ENCODE peak calls at places on chromosome 6, in four cellular contexts. One of them, this sample, is unnamed.

GRCh38 chr6:4388675-4389074 is 253.3 kb upstream of the ECI2 start:
- DNase-seq in heart left ventricle: no peak
- DNase-seq in PC-3: no peak
- DNase-seq in stimulated activated CD4-positive, alpha-beta T cell treated with anti-CD3 and anti-CD28 coated beads, Interleukin-12 subunit alpha, Interleukin-12 subunit beta, amount 100 ng/mL, for 24 hours: no peak
- DNase-seq in this sample: no peak

GRCh38 chr6:152267967-152268845 is 369.0 kb downstream of the SYNE1 start:
- DNase-seq in heart left ventricle: no peak
- DNase-seq in PC-3: peak
- DNase-seq in stimulated activated CD4-positive, alpha-beta T cell treated with anti-CD3 and anti-CD28 coated beads, Interleukin-12 subunit alpha, Interleukin-12 subunit beta, amount 100 ng/mL, for 24 hours: no peak
- DNase-seq in this sample: no peak

GRCh38 chr6:34982424-34982852 is 93.4 kb downstream of the ANKS1A start:
- DNase-seq in heart left ventricle: no peak
- DNase-seq in PC-3: peak
- DNase-seq in stimulated activated CD4-positive, alpha-beta T cell treated with anti-CD3 and anti-CD28 coated beads, Interleukin-12 subunit alpha, Interleukin-12 subunit beta, amount 100 ng/mL, for 24 hours: no peak
- DNase-seq in this sample: no peak

GRCh38 chr6:24704468-24704867 is 14.5 kb downstream of the C6orf62 start:
- DNase-seq in stimulated activated CD4-positive, alpha-beta T cell treated with anti-CD3 and anti-CD28 coated beads, Interleukin-12 subunit alpha, Interleukin-12 subunit beta, amount 100 ng/mL, for 24 hours: no peak
- DNase-seq in heart left ventricle: no peak
- DNase-seq in PC-3: no peak
- DNase-seq in this sample: no peak

GRCh38 chr6:71642120-71642519 is 244.2 kb upstream of the RIMS1 start:
- DNase-seq in stimulated activated CD4-positive, alpha-beta T cell treated with anti-CD3 and anti-CD28 coated beads, Interleukin-12 subunit alpha, Interleukin-12 subunit beta, amount 100 ng/mL, for 24 hours: no peak
- DNase-seq in PC-3: no peak
- DNase-seq in heart left ventricle: no peak
- DNase-seq in this sample: no peak

GRCh38 chr6:43921039-43921438 is 151.0 kb downstream of the VEGFA start:
- DNase-seq in stimulated activated CD4-positive, alpha-beta T cell treated with anti-CD3 and anti-CD28 coated beads, Interleukin-12 subunit alpha, Interleukin-12 subunit beta, amount 100 ng/mL, for 24 hours: no peak
- DNase-seq in PC-3: no peak
- DNase-seq in heart left ventricle: no peak
- DNase-seq in this sample: no peak

GRCh38 chr6:77450924-77451323 is 12.4 kb downstream of the HTR1B start:
- DNase-seq in stimulated activated CD4-positive, alpha-beta T cell treated with anti-CD3 and anti-CD28 coated beads, Interleukin-12 subunit alpha, Interleukin-12 subunit beta, amount 100 ng/mL, for 24 hours: no peak
- DNase-seq in heart left ventricle: no peak
- DNase-seq in PC-3: no peak
- DNase-seq in this sample: no peak

GRCh38 chr6:11096109-11096508 is 2.5 kb downstream of the SMIM13 start:
- DNase-seq in PC-3: peak
- DNase-seq in heart left ventricle: no peak
- DNase-seq in stimulated activated CD4-positive, alpha-beta T cell treated with anti-CD3 and anti-CD28 coated beads, Interleukin-12 subunit alpha, Interleukin-12 subunit beta, amount 100 ng/mL, for 24 hours: no peak
- DNase-seq in this sample: peak

GRCh38 chr6:87922191-87922946 is 125.3 kb upstream of the SPACA1 start:
- DNase-seq in PC-3: no peak
- DNase-seq in heart left ventricle: no peak
- DNase-seq in stimulated activated CD4-positive, alpha-beta T cell treated with anti-CD3 and anti-CD28 coated beads, Interleukin-12 subunit alpha, Interleukin-12 subunit beta, amount 100 ng/mL, for 24 hours: no peak
- DNase-seq in this sample: no peak

GRCh38 chr6:52982680-52983079 is 12.4 kb downstream of the GSTA4 start:
- DNase-seq in PC-3: no peak
- DNase-seq in stimulated activated CD4-positive, alpha-beta T cell treated with anti-CD3 and anti-CD28 coated beads, Interleukin-12 subunit alpha, Interleukin-12 subunit beta, amount 100 ng/mL, for 24 hours: no peak
- DNase-seq in heart left ventricle: no peak
- DNase-seq in this sample: no peak

GRCh38 chr6:79301290-79301689 is 66.8 kb upstream of the HMGN3 start:
- DNase-seq in stimulated activated CD4-positive, alpha-beta T cell treated with anti-CD3 and anti-CD28 coated beads, Interleukin-12 subunit alpha, Interleukin-12 subunit beta, amount 100 ng/mL, for 24 hours: no peak
- DNase-seq in heart left ventricle: no peak
- DNase-seq in PC-3: peak
- DNase-seq in this sample: peak

GRCh38 chr6:51842487-51843469 is 244.6 kb downstream of the PKHD1 start:
- DNase-seq in heart left ventricle: no peak
- DNase-seq in PC-3: no peak
- DNase-seq in stimulated activated CD4-positive, alpha-beta T cell treated with anti-CD3 and anti-CD28 coated beads, Interleukin-12 subunit alpha, Interleukin-12 subunit beta, amount 100 ng/mL, for 24 hours: no peak
- DNase-seq in this sample: no peak

GRCh38 chr6:4856779-4857178 is 80.6 kb downstream of the CDYL start:
- DNase-seq in stimulated activated CD4-positive, alpha-beta T cell treated with anti-CD3 and anti-CD28 coated beads, Interleukin-12 subunit alpha, Interleukin-12 subunit beta, amount 100 ng/mL, for 24 hours: no peak
- DNase-seq in heart left ventricle: no peak
- DNase-seq in PC-3: no peak
- DNase-seq in this sample: no peak

GRCh38 chr6:94349227-94349626 is 929.9 kb upstream of the EPHA7 start:
- DNase-seq in heart left ventricle: no peak
- DNase-seq in stimulated activated CD4-positive, alpha-beta T cell treated with anti-CD3 and anti-CD28 coated beads, Interleukin-12 subunit alpha, Interleukin-12 subunit beta, amount 100 ng/mL, for 24 hours: no peak
- DNase-seq in PC-3: peak
- DNase-seq in this sample: no peak

GRCh38 chr6:10696655-10697054 is 1.9 kb downstream of the PAK1IP1 start:
- DNase-seq in PC-3: no peak
- DNase-seq in heart left ventricle: no peak
- DNase-seq in stimulated activated CD4-positive, alpha-beta T cell treated with anti-CD3 and anti-CD28 coated beads, Interleukin-12 subunit alpha, Interleukin-12 subunit beta, amount 100 ng/mL, for 24 hours: no peak
- DNase-seq in this sample: no peak

GRCh38 chr6:15338462-15338861 is 92.6 kb downstream of the JARID2 start:
- DNase-seq in PC-3: no peak
- DNase-seq in heart left ventricle: no peak
- DNase-seq in stimulated activated CD4-positive, alpha-beta T cell treated with anti-CD3 and anti-CD28 coated beads, Interleukin-12 subunit alpha, Interleukin-12 subunit beta, amount 100 ng/mL, for 24 hours: no peak
- DNase-seq in this sample: no peak

GRCh38 chr6:33344771-33345697 is 27.5 kb upstream of the ZBTB22 start:
- DNase-seq in stimulated activated CD4-positive, alpha-beta T cell treated with anti-CD3 and anti-CD28 coated beads, Interleukin-12 subunit alpha, Interleukin-12 subunit beta, amount 100 ng/mL, for 24 hours: no peak
- DNase-seq in PC-3: peak
- DNase-seq in heart left ventricle: peak
- DNase-seq in this sample: peak

GRCh38 chr6:44301106-44301505 is 12.0 kb downstream of the AARS2 start:
- DNase-seq in heart left ventricle: no peak
- DNase-seq in stimulated activated CD4-positive, alpha-beta T cell treated with anti-CD3 and anti-CD28 coated beads, Interleukin-12 subunit alpha, Interleukin-12 subunit beta, amount 100 ng/mL, for 24 hours: no peak
- DNase-seq in PC-3: no peak
- DNase-seq in this sample: no peak

GRCh38 chr6:131877999-131878789 is 70.4 kb downstream of the ENPP1 start:
- DNase-seq in heart left ventricle: no peak
- DNase-seq in PC-3: no peak
- DNase-seq in stimulated activated CD4-positive, alpha-beta T cell treated with anti-CD3 and anti-CD28 coated beads, Interleukin-12 subunit alpha, Interleukin-12 subunit beta, amount 100 ng/mL, for 24 hours: no peak
- DNase-seq in this sample: no peak

GRCh38 chr6:11437824-11438459 is 99.6 kb upstream of the TMEM170B start:
- DNase-seq in stimulated activated CD4-positive, alpha-beta T cell treated with anti-CD3 and anti-CD28 coated beads, Interleukin-12 subunit alpha, Interleukin-12 subunit beta, amount 100 ng/mL, for 24 hours: no peak
- DNase-seq in PC-3: peak
- DNase-seq in heart left ventricle: no peak
- DNase-seq in this sample: no peak

GRCh38 chr6:90687751-90688380 is 101.0 kb upstream of the MAP3K7 start:
- DNase-seq in PC-3: no peak
- DNase-seq in stimulated activated CD4-positive, alpha-beta T cell treated with anti-CD3 and anti-CD28 coated beads, Interleukin-12 subunit alpha, Interleukin-12 subunit beta, amount 100 ng/mL, for 24 hours: no peak
- DNase-seq in heart left ventricle: no peak
- DNase-seq in this sample: peak

GRCh38 chr6:70375882-70376281 is 37.4 kb upstream of the FAM135A start:
- DNase-seq in heart left ventricle: no peak
- DNase-seq in PC-3: no peak
- DNase-seq in stimulated activated CD4-positive, alpha-beta T cell treated with anti-CD3 and anti-CD28 coated beads, Interleukin-12 subunit alpha, Interleukin-12 subunit beta, amount 100 ng/mL, for 24 hours: no peak
- DNase-seq in this sample: no peak

GRCh38 chr6:1590580-1590979 is 19.1 kb upstream of the FOXC1 start:
- DNase-seq in PC-3: no peak
- DNase-seq in heart left ventricle: no peak
- DNase-seq in stimulated activated CD4-positive, alpha-beta T cell treated with anti-CD3 and anti-CD28 coated beads, Interleukin-12 subunit alpha, Interleukin-12 subunit beta, amount 100 ng/mL, for 24 hours: no peak
- DNase-seq in this sample: no peak

GRCh38 chr6:5082487-5083306 is 2.4 kb upstream of the PPP1R3G start:
- DNase-seq in heart left ventricle: no peak
- DNase-seq in PC-3: peak
- DNase-seq in stimulated activated CD4-positive, alpha-beta T cell treated with anti-CD3 and anti-CD28 coated beads, Interleukin-12 subunit alpha, Interleukin-12 subunit beta, amount 100 ng/mL, for 24 hours: no peak
- DNase-seq in this sample: peak

GRCh38 chr6:108734336-108734922 is 113.8 kb upstream of the ARMC2 start:
- DNase-seq in heart left ventricle: no peak
- DNase-seq in stimulated activated CD4-positive, alpha-beta T cell treated with anti-CD3 and anti-CD28 coated beads, Interleukin-12 subunit alpha, Interleukin-12 subunit beta, amount 100 ng/mL, for 24 hours: no peak
- DNase-seq in PC-3: no peak
- DNase-seq in this sample: no peak

GRCh38 chr6:122789078-122789861 is at the start of gene SMPDL3A:
- DNase-seq in PC-3: peak
- DNase-seq in stimulated activated CD4-positive, alpha-beta T cell treated with anti-CD3 and anti-CD28 coated beads, Interleukin-12 subunit alpha, Interleukin-12 subunit beta, amount 100 ng/mL, for 24 hours: no peak
- DNase-seq in heart left ventricle: peak
- DNase-seq in this sample: peak

GRCh38 chr6:139568956-139569538 is 194.6 kb upstream of the CITED2 start:
- DNase-seq in heart left ventricle: no peak
- DNase-seq in PC-3: peak
- DNase-seq in stimulated activated CD4-positive, alpha-beta T cell treated with anti-CD3 and anti-CD28 coated beads, Interleukin-12 subunit alpha, Interleukin-12 subunit beta, amount 100 ng/mL, for 24 hours: no peak
- DNase-seq in this sample: peak

GRCh38 chr6:30683980-30684338 is 2.5 kb downstream of the PPP1R18 start:
- DNase-seq in stimulated activated CD4-positive, alpha-beta T cell treated with anti-CD3 and anti-CD28 coated beads, Interleukin-12 subunit alpha, Interleukin-12 subunit beta, amount 100 ng/mL, for 24 hours: no peak
- DNase-seq in heart left ventricle: no peak
- DNase-seq in PC-3: no peak
- DNase-seq in this sample: peak

GRCh38 chr6:26268659-26269402 is 96.2 kb upstream of the BTN3A2 start:
- DNase-seq in PC-3: peak
- DNase-seq in heart left ventricle: no peak
- DNase-seq in stimulated activated CD4-positive, alpha-beta T cell treated with anti-CD3 and anti-CD28 coated beads, Interleukin-12 subunit alpha, Interleukin-12 subunit beta, amount 100 ng/mL, for 24 hours: no peak
- DNase-seq in this sample: peak

GRCh38 chr6:166019214-166019613 is 148.4 kb downstream of the TBXT start:
- DNase-seq in heart left ventricle: no peak
- DNase-seq in PC-3: no peak
- DNase-seq in stimulated activated CD4-positive, alpha-beta T cell treated with anti-CD3 and anti-CD28 coated beads, Interleukin-12 subunit alpha, Interleukin-12 subunit beta, amount 100 ng/mL, for 24 hours: no peak
- DNase-seq in this sample: no peak

GRCh38 chr6:35808688-35809087 is 3.5 kb downstream of the LHFPL5 start:
- DNase-seq in PC-3: peak
- DNase-seq in stimulated activated CD4-positive, alpha-beta T cell treated with anti-CD3 and anti-CD28 coated beads, Interleukin-12 subunit alpha, Interleukin-12 subunit beta, amount 100 ng/mL, for 24 hours: no peak
- DNase-seq in heart left ventricle: no peak
- DNase-seq in this sample: no peak

GRCh38 chr6:84498905-84499304 is 265.5 kb downstream of the TBX18 start:
- DNase-seq in stimulated activated CD4-positive, alpha-beta T cell treated with anti-CD3 and anti-CD28 coated beads, Interleukin-12 subunit alpha, Interleukin-12 subunit beta, amount 100 ng/mL, for 24 hours: no peak
- DNase-seq in heart left ventricle: no peak
- DNase-seq in PC-3: no peak
- DNase-seq in this sample: no peak

GRCh38 chr6:37160922-37161778 is 8.8 kb upstream of the PIM1 start:
- DNase-seq in heart left ventricle: no peak
- DNase-seq in stimulated activated CD4-positive, alpha-beta T cell treated with anti-CD3 and anti-CD28 coated beads, Interleukin-12 subunit alpha, Interleukin-12 subunit beta, amount 100 ng/mL, for 24 hours: no peak
- DNase-seq in PC-3: peak
- DNase-seq in this sample: no peak

GRCh38 chr6:160348552-160349441 is 619 bp downstream of the SLC22A3 start:
- DNase-seq in heart left ventricle: peak
- DNase-seq in stimulated activated CD4-positive, alpha-beta T cell treated with anti-CD3 and anti-CD28 coated beads, Interleukin-12 subunit alpha, Interleukin-12 subunit beta, amount 100 ng/mL, for 24 hours: no peak
- DNase-seq in PC-3: peak
- DNase-seq in this sample: peak

GRCh38 chr6:129843573-129843972 is 17.5 kb downstream of the TMEM244 start:
- DNase-seq in stimulated activated CD4-positive, alpha-beta T cell treated with anti-CD3 and anti-CD28 coated beads, Interleukin-12 subunit alpha, Interleukin-12 subunit beta, amount 100 ng/mL, for 24 hours: no peak
- DNase-seq in PC-3: peak
- DNase-seq in heart left ventricle: no peak
- DNase-seq in this sample: peak

GRCh38 chr6:129345890-129346289 is 364.1 kb downstream of the ARHGAP18 start:
- DNase-seq in heart left ventricle: no peak
- DNase-seq in PC-3: peak
- DNase-seq in stimulated activated CD4-positive, alpha-beta T cell treated with anti-CD3 and anti-CD28 coated beads, Interleukin-12 subunit alpha, Interleukin-12 subunit beta, amount 100 ng/mL, for 24 hours: no peak
- DNase-seq in this sample: peak